ENCODE peak calls at places on chromosome 17, in eight cellular contexts. One of them, this sample, is unnamed.
A peak's percentile ranks its signal among the peaks of the same experiment; 100 is the strongest.

GRCh38 chr17:61794792-61795191 is 68.5 kb downstream of the BRIP1 start:
- DNase-seq in stimulated activated CD4-positive, alpha-beta T cell treated with anti-CD3 and anti-CD28 coated beads, Interleukin-2, amount 100 ng/mL, for 4 hours: no peak
- DNase-seq in AML-193: no peak
- DNase-seq in right lobe of liver: no peak
- DNase-seq in WTC11: no peak
- DNase-seq in stimulated activated naive CD4-positive, alpha-beta T cell: no peak
- DNase-seq in NCI-H1436: no peak
- DNase-seq in activated naive CD8-positive, alpha-beta T cell treated with anti-CD3 and anti-CD28 coated beads for 36 hours: no peak
- DNase-seq in this sample: no peak

GRCh38 chr17:77480509-77481215 is 339.9 kb downstream of the SEC14L1 start:
- DNase-seq in stimulated activated CD4-positive, alpha-beta T cell treated with anti-CD3 and anti-CD28 coated beads, Interleukin-2, amount 100 ng/mL, for 4 hours: no peak
- DNase-seq in AML-193: no peak
- DNase-seq in right lobe of liver: no peak
- DNase-seq in WTC11: no peak
- DNase-seq in stimulated activated naive CD4-positive, alpha-beta T cell: no peak
- DNase-seq in NCI-H1436: no peak
- DNase-seq in activated naive CD8-positive, alpha-beta T cell treated with anti-CD3 and anti-CD28 coated beads for 36 hours: no peak
- DNase-seq in this sample: no peak

GRCh38 chr17:76544123-76544915 is 4.5 kb downstream of the PRCD start:
- DNase-seq in stimulated activated CD4-positive, alpha-beta T cell treated with anti-CD3 and anti-CD28 coated beads, Interleukin-2, amount 100 ng/mL, for 4 hours: no peak
- DNase-seq in AML-193: no peak
- DNase-seq in right lobe of liver: no peak
- DNase-seq in WTC11: no peak
- DNase-seq in stimulated activated naive CD4-positive, alpha-beta T cell: no peak
- DNase-seq in NCI-H1436: no peak
- DNase-seq in activated naive CD8-positive, alpha-beta T cell treated with anti-CD3 and anti-CD28 coated beads for 36 hours: no peak
- DNase-seq in this sample: peak; percentile 80

GRCh38 chr17:40547079-40547784 is 18.0 kb downstream of the CCR7 start:
- DNase-seq in stimulated activated CD4-positive, alpha-beta T cell treated with anti-CD3 and anti-CD28 coated beads, Interleukin-2, amount 100 ng/mL, for 4 hours: peak; percentile 37
- DNase-seq in AML-193: no peak
- DNase-seq in right lobe of liver: peak; percentile 55
- DNase-seq in WTC11: peak; percentile 7
- DNase-seq in stimulated activated naive CD4-positive, alpha-beta T cell: peak; percentile 48
- DNase-seq in NCI-H1436: peak; percentile 98
- DNase-seq in activated naive CD8-positive, alpha-beta T cell treated with anti-CD3 and anti-CD28 coated beads for 36 hours: peak; percentile 74
- DNase-seq in this sample: no peak

GRCh38 chr17:15943971-15944719 is 785 bp upstream of the ADORA2B start:
- DNase-seq in stimulated activated CD4-positive, alpha-beta T cell treated with anti-CD3 and anti-CD28 coated beads, Interleukin-2, amount 100 ng/mL, for 4 hours: no peak
- DNase-seq in AML-193: no peak
- DNase-seq in right lobe of liver: no peak
- DNase-seq in WTC11: no peak
- DNase-seq in stimulated activated naive CD4-positive, alpha-beta T cell: no peak
- DNase-seq in NCI-H1436: no peak
- DNase-seq in activated naive CD8-positive, alpha-beta T cell treated with anti-CD3 and anti-CD28 coated beads for 36 hours: no peak
- DNase-seq in this sample: no peak

GRCh38 chr17:2094891-2095535 is 40.1 kb downstream of the HIC1 start:
- DNase-seq in stimulated activated CD4-positive, alpha-beta T cell treated with anti-CD3 and anti-CD28 coated beads, Interleukin-2, amount 100 ng/mL, for 4 hours: no peak
- DNase-seq in AML-193: no peak
- DNase-seq in right lobe of liver: peak; percentile 90
- DNase-seq in WTC11: peak; percentile 35
- DNase-seq in stimulated activated naive CD4-positive, alpha-beta T cell: no peak
- DNase-seq in NCI-H1436: no peak
- DNase-seq in activated naive CD8-positive, alpha-beta T cell treated with anti-CD3 and anti-CD28 coated beads for 36 hours: no peak
- DNase-seq in this sample: peak; percentile 87

GRCh38 chr17:61394630-61395408 is 4.8 kb upstream of the TBX2 start:
- DNase-seq in stimulated activated CD4-positive, alpha-beta T cell treated with anti-CD3 and anti-CD28 coated beads, Interleukin-2, amount 100 ng/mL, for 4 hours: no peak
- DNase-seq in AML-193: no peak
- DNase-seq in right lobe of liver: no peak
- DNase-seq in WTC11: no peak
- DNase-seq in stimulated activated naive CD4-positive, alpha-beta T cell: no peak
- DNase-seq in NCI-H1436: no peak
- DNase-seq in activated naive CD8-positive, alpha-beta T cell treated with anti-CD3 and anti-CD28 coated beads for 36 hours: no peak
- DNase-seq in this sample: no peak

GRCh38 chr17:66567234-66568170 is 265.1 kb downstream of the PRKCA start:
- DNase-seq in stimulated activated CD4-positive, alpha-beta T cell treated with anti-CD3 and anti-CD28 coated beads, Interleukin-2, amount 100 ng/mL, for 4 hours: peak; percentile 74
- DNase-seq in AML-193: peak; percentile 77
- DNase-seq in right lobe of liver: peak; percentile 79
- DNase-seq in WTC11: peak; percentile 89
- DNase-seq in stimulated activated naive CD4-positive, alpha-beta T cell: peak; percentile 53
- DNase-seq in NCI-H1436: peak; percentile 67
- DNase-seq in activated naive CD8-positive, alpha-beta T cell treated with anti-CD3 and anti-CD28 coated beads for 36 hours: peak; percentile 64
- DNase-seq in this sample: peak; percentile 49

GRCh38 chr17:35540589-35541404 is 3.3 kb upstream of the SLFN12L start:
- DNase-seq in stimulated activated CD4-positive, alpha-beta T cell treated with anti-CD3 and anti-CD28 coated beads, Interleukin-2, amount 100 ng/mL, for 4 hours: no peak
- DNase-seq in AML-193: peak; percentile 88
- DNase-seq in right lobe of liver: peak; percentile 65
- DNase-seq in WTC11: no peak
- DNase-seq in stimulated activated naive CD4-positive, alpha-beta T cell: peak; percentile 6
- DNase-seq in NCI-H1436: no peak
- DNase-seq in activated naive CD8-positive, alpha-beta T cell treated with anti-CD3 and anti-CD28 coated beads for 36 hours: peak; percentile 36
- DNase-seq in this sample: no peak

GRCh38 chr17:35889818-35890773 is 9.9 kb upstream of the CCL5 start:
- DNase-seq in stimulated activated CD4-positive, alpha-beta T cell treated with anti-CD3 and anti-CD28 coated beads, Interleukin-2, amount 100 ng/mL, for 4 hours: no peak
- DNase-seq in AML-193: no peak
- DNase-seq in right lobe of liver: no peak
- DNase-seq in WTC11: no peak
- DNase-seq in stimulated activated naive CD4-positive, alpha-beta T cell: no peak
- DNase-seq in NCI-H1436: no peak
- DNase-seq in activated naive CD8-positive, alpha-beta T cell treated with anti-CD3 and anti-CD28 coated beads for 36 hours: no peak
- DNase-seq in this sample: peak; percentile 8

GRCh38 chr17:33438136-33438535 is 145.0 kb upstream of the ASIC2 start:
- DNase-seq in stimulated activated CD4-positive, alpha-beta T cell treated with anti-CD3 and anti-CD28 coated beads, Interleukin-2, amount 100 ng/mL, for 4 hours: no peak
- DNase-seq in AML-193: no peak
- DNase-seq in right lobe of liver: no peak
- DNase-seq in WTC11: no peak
- DNase-seq in stimulated activated naive CD4-positive, alpha-beta T cell: no peak
- DNase-seq in NCI-H1436: no peak
- DNase-seq in activated naive CD8-positive, alpha-beta T cell treated with anti-CD3 and anti-CD28 coated beads for 36 hours: no peak
- DNase-seq in this sample: no peak

GRCh38 chr17:7260151-7260550 is 2.1 kb downstream of the CLDN7 start:
- DNase-seq in stimulated activated CD4-positive, alpha-beta T cell treated with anti-CD3 and anti-CD28 coated beads, Interleukin-2, amount 100 ng/mL, for 4 hours: no peak
- DNase-seq in AML-193: no peak
- DNase-seq in right lobe of liver: no peak
- DNase-seq in WTC11: no peak
- DNase-seq in stimulated activated naive CD4-positive, alpha-beta T cell: no peak
- DNase-seq in NCI-H1436: no peak
- DNase-seq in activated naive CD8-positive, alpha-beta T cell treated with anti-CD3 and anti-CD28 coated beads for 36 hours: no peak
- DNase-seq in this sample: no peak

GRCh38 chr17:17882182-17882581 is 45.4 kb upstream of the SREBF1 start:
- DNase-seq in stimulated activated CD4-positive, alpha-beta T cell treated with anti-CD3 and anti-CD28 coated beads, Interleukin-2, amount 100 ng/mL, for 4 hours: no peak
- DNase-seq in AML-193: no peak
- DNase-seq in right lobe of liver: no peak
- DNase-seq in WTC11: no peak
- DNase-seq in stimulated activated naive CD4-positive, alpha-beta T cell: no peak
- DNase-seq in NCI-H1436: no peak
- DNase-seq in activated naive CD8-positive, alpha-beta T cell treated with anti-CD3 and anti-CD28 coated beads for 36 hours: no peak
- DNase-seq in this sample: no peak

GRCh38 chr17:65750678-65751077 is 189.2 kb upstream of the AXIN2 start:
- DNase-seq in stimulated activated CD4-positive, alpha-beta T cell treated with anti-CD3 and anti-CD28 coated beads, Interleukin-2, amount 100 ng/mL, for 4 hours: peak; percentile 40
- DNase-seq in AML-193: peak; percentile 13
- DNase-seq in right lobe of liver: peak; percentile 87
- DNase-seq in WTC11: no peak
- DNase-seq in stimulated activated naive CD4-positive, alpha-beta T cell: peak; percentile 17
- DNase-seq in NCI-H1436: no peak
- DNase-seq in activated naive CD8-positive, alpha-beta T cell treated with anti-CD3 and anti-CD28 coated beads for 36 hours: peak; percentile 41
- DNase-seq in this sample: peak; percentile 65

GRCh38 chr17:45672301-45672700 is 111.8 kb upstream of the CRHR1 start:
- DNase-seq in stimulated activated CD4-positive, alpha-beta T cell treated with anti-CD3 and anti-CD28 coated beads, Interleukin-2, amount 100 ng/mL, for 4 hours: no peak
- DNase-seq in AML-193: no peak
- DNase-seq in right lobe of liver: no peak
- DNase-seq in WTC11: peak; percentile 19
- DNase-seq in stimulated activated naive CD4-positive, alpha-beta T cell: no peak
- DNase-seq in NCI-H1436: peak; percentile 95
- DNase-seq in activated naive CD8-positive, alpha-beta T cell treated with anti-CD3 and anti-CD28 coated beads for 36 hours: no peak
- DNase-seq in this sample: no peak

GRCh38 chr17:56171186-56171959 is 18.1 kb downstream of the ANKFN1 start:
- DNase-seq in stimulated activated CD4-positive, alpha-beta T cell treated with anti-CD3 and anti-CD28 coated beads, Interleukin-2, amount 100 ng/mL, for 4 hours: no peak
- DNase-seq in AML-193: no peak
- DNase-seq in right lobe of liver: no peak
- DNase-seq in WTC11: no peak
- DNase-seq in stimulated activated naive CD4-positive, alpha-beta T cell: no peak
- DNase-seq in NCI-H1436: no peak
- DNase-seq in activated naive CD8-positive, alpha-beta T cell treated with anti-CD3 and anti-CD28 coated beads for 36 hours: no peak
- DNase-seq in this sample: no peak

GRCh38 chr17:16537130-16537458 is 31.9 kb downstream of the ZNF287 start:
- DNase-seq in stimulated activated CD4-positive, alpha-beta T cell treated with anti-CD3 and anti-CD28 coated beads, Interleukin-2, amount 100 ng/mL, for 4 hours: no peak
- DNase-seq in AML-193: no peak
- DNase-seq in right lobe of liver: no peak
- DNase-seq in WTC11: no peak
- DNase-seq in stimulated activated naive CD4-positive, alpha-beta T cell: no peak
- DNase-seq in NCI-H1436: no peak
- DNase-seq in activated naive CD8-positive, alpha-beta T cell treated with anti-CD3 and anti-CD28 coated beads for 36 hours: no peak
- DNase-seq in this sample: no peak

GRCh38 chr17:39014795-39015545 is 47.8 kb upstream of the FBXO47 start:
- DNase-seq in stimulated activated CD4-positive, alpha-beta T cell treated with anti-CD3 and anti-CD28 coated beads, Interleukin-2, amount 100 ng/mL, for 4 hours: no peak
- DNase-seq in AML-193: peak; percentile 84
- DNase-seq in right lobe of liver: no peak
- DNase-seq in WTC11: no peak
- DNase-seq in stimulated activated naive CD4-positive, alpha-beta T cell: no peak
- DNase-seq in NCI-H1436: no peak
- DNase-seq in activated naive CD8-positive, alpha-beta T cell treated with anti-CD3 and anti-CD28 coated beads for 36 hours: no peak
- DNase-seq in this sample: no peak

GRCh38 chr17:17684901-17685774 is 3.9 kb downstream of the RAI1 start:
- DNase-seq in stimulated activated CD4-positive, alpha-beta T cell treated with anti-CD3 and anti-CD28 coated beads, Interleukin-2, amount 100 ng/mL, for 4 hours: no peak
- DNase-seq in AML-193: no peak
- DNase-seq in right lobe of liver: no peak
- DNase-seq in WTC11: no peak
- DNase-seq in stimulated activated naive CD4-positive, alpha-beta T cell: no peak
- DNase-seq in NCI-H1436: no peak
- DNase-seq in activated naive CD8-positive, alpha-beta T cell treated with anti-CD3 and anti-CD28 coated beads for 36 hours: no peak
- DNase-seq in this sample: peak; percentile 47

GRCh38 chr17:16652847-16653366 is 743 bp downstream of the ZNF624 start:
- DNase-seq in stimulated activated CD4-positive, alpha-beta T cell treated with anti-CD3 and anti-CD28 coated beads, Interleukin-2, amount 100 ng/mL, for 4 hours: no peak
- DNase-seq in AML-193: no peak
- DNase-seq in right lobe of liver: no peak
- DNase-seq in WTC11: no peak
- DNase-seq in stimulated activated naive CD4-positive, alpha-beta T cell: peak; percentile 13
- DNase-seq in NCI-H1436: no peak
- DNase-seq in activated naive CD8-positive, alpha-beta T cell treated with anti-CD3 and anti-CD28 coated beads for 36 hours: no peak
- DNase-seq in this sample: peak; percentile 52

GRCh38 chr17:35731932-35732805 is 730 bp downstream of the RASL10B start:
- DNase-seq in stimulated activated CD4-positive, alpha-beta T cell treated with anti-CD3 and anti-CD28 coated beads, Interleukin-2, amount 100 ng/mL, for 4 hours: no peak
- DNase-seq in AML-193: no peak
- DNase-seq in right lobe of liver: no peak
- DNase-seq in WTC11: no peak
- DNase-seq in stimulated activated naive CD4-positive, alpha-beta T cell: no peak
- DNase-seq in NCI-H1436: no peak
- DNase-seq in activated naive CD8-positive, alpha-beta T cell treated with anti-CD3 and anti-CD28 coated beads for 36 hours: no peak
- DNase-seq in this sample: no peak

GRCh38 chr17:828761-829160 is 46.6 kb downstream of the MRM3 start:
- DNase-seq in stimulated activated CD4-positive, alpha-beta T cell treated with anti-CD3 and anti-CD28 coated beads, Interleukin-2, amount 100 ng/mL, for 4 hours: no peak
- DNase-seq in AML-193: no peak
- DNase-seq in right lobe of liver: no peak
- DNase-seq in WTC11: no peak
- DNase-seq in stimulated activated naive CD4-positive, alpha-beta T cell: no peak
- DNase-seq in NCI-H1436: no peak
- DNase-seq in activated naive CD8-positive, alpha-beta T cell treated with anti-CD3 and anti-CD28 coated beads for 36 hours: no peak
- DNase-seq in this sample: no peak

GRCh38 chr17:59620518-59621259 is 994 bp downstream of the CLTC start:
- DNase-seq in stimulated activated CD4-positive, alpha-beta T cell treated with anti-CD3 and anti-CD28 coated beads, Interleukin-2, amount 100 ng/mL, for 4 hours: peak; percentile 45
- DNase-seq in AML-193: peak; percentile 42
- DNase-seq in right lobe of liver: peak; percentile 63
- DNase-seq in WTC11: peak; percentile 18
- DNase-seq in stimulated activated naive CD4-positive, alpha-beta T cell: peak; percentile 24
- DNase-seq in NCI-H1436: peak; percentile 46
- DNase-seq in activated naive CD8-positive, alpha-beta T cell treated with anti-CD3 and anti-CD28 coated beads for 36 hours: peak; percentile 32
- DNase-seq in this sample: peak; percentile 54

GRCh38 chr17:32491371-32492280 is 4.8 kb downstream of the CDK5R1 start:
- DNase-seq in stimulated activated CD4-positive, alpha-beta T cell treated with anti-CD3 and anti-CD28 coated beads, Interleukin-2, amount 100 ng/mL, for 4 hours: no peak
- DNase-seq in AML-193: no peak
- DNase-seq in right lobe of liver: no peak
- DNase-seq in WTC11: no peak
- DNase-seq in stimulated activated naive CD4-positive, alpha-beta T cell: no peak
- DNase-seq in NCI-H1436: no peak
- DNase-seq in activated naive CD8-positive, alpha-beta T cell treated with anti-CD3 and anti-CD28 coated beads for 36 hours: peak; percentile 67
- DNase-seq in this sample: peak; percentile 33

GRCh38 chr17:64028874-64029464 is 8.5 kb upstream of the ICAM2 start:
- DNase-seq in stimulated activated CD4-positive, alpha-beta T cell treated with anti-CD3 and anti-CD28 coated beads, Interleukin-2, amount 100 ng/mL, for 4 hours: peak; percentile 52
- DNase-seq in AML-193: peak; percentile 59
- DNase-seq in right lobe of liver: no peak
- DNase-seq in WTC11: peak; percentile 72
- DNase-seq in stimulated activated naive CD4-positive, alpha-beta T cell: peak; percentile 31
- DNase-seq in NCI-H1436: peak; percentile 61
- DNase-seq in activated naive CD8-positive, alpha-beta T cell treated with anti-CD3 and anti-CD28 coated beads for 36 hours: peak; percentile 63
- DNase-seq in this sample: peak; percentile 74

GRCh38 chr17:58630883-58631522 is 60.8 kb downstream of the TEX14 start:
- DNase-seq in stimulated activated CD4-positive, alpha-beta T cell treated with anti-CD3 and anti-CD28 coated beads, Interleukin-2, amount 100 ng/mL, for 4 hours: no peak
- DNase-seq in AML-193: no peak
- DNase-seq in right lobe of liver: no peak
- DNase-seq in WTC11: peak; percentile 32
- DNase-seq in stimulated activated naive CD4-positive, alpha-beta T cell: no peak
- DNase-seq in NCI-H1436: no peak
- DNase-seq in activated naive CD8-positive, alpha-beta T cell treated with anti-CD3 and anti-CD28 coated beads for 36 hours: peak; percentile 67
- DNase-seq in this sample: no peak

GRCh38 chr17:51741447-51741846 is 417.1 kb downstream of the CA10 start:
- DNase-seq in stimulated activated CD4-positive, alpha-beta T cell treated with anti-CD3 and anti-CD28 coated beads, Interleukin-2, amount 100 ng/mL, for 4 hours: no peak
- DNase-seq in AML-193: no peak
- DNase-seq in right lobe of liver: no peak
- DNase-seq in WTC11: no peak
- DNase-seq in stimulated activated naive CD4-positive, alpha-beta T cell: no peak
- DNase-seq in NCI-H1436: no peak
- DNase-seq in activated naive CD8-positive, alpha-beta T cell treated with anti-CD3 and anti-CD28 coated beads for 36 hours: no peak
- DNase-seq in this sample: no peak

GRCh38 chr17:79830763-79831366 is 8.4 kb downstream of the CBX4 start:
- DNase-seq in stimulated activated CD4-positive, alpha-beta T cell treated with anti-CD3 and anti-CD28 coated beads, Interleukin-2, amount 100 ng/mL, for 4 hours: no peak
- DNase-seq in AML-193: no peak
- DNase-seq in right lobe of liver: no peak
- DNase-seq in WTC11: no peak
- DNase-seq in stimulated activated naive CD4-positive, alpha-beta T cell: no peak
- DNase-seq in NCI-H1436: no peak
- DNase-seq in activated naive CD8-positive, alpha-beta T cell treated with anti-CD3 and anti-CD28 coated beads for 36 hours: no peak
- DNase-seq in this sample: no peak

GRCh38 chr17:42221886-42222745 is 27.8 kb upstream of the GHDC start:
- DNase-seq in stimulated activated CD4-positive, alpha-beta T cell treated with anti-CD3 and anti-CD28 coated beads, Interleukin-2, amount 100 ng/mL, for 4 hours: peak; percentile 46
- DNase-seq in AML-193: peak; percentile 84
- DNase-seq in right lobe of liver: no peak
- DNase-seq in WTC11: peak; percentile 61
- DNase-seq in stimulated activated naive CD4-positive, alpha-beta T cell: peak; percentile 31
- DNase-seq in NCI-H1436: peak; percentile 37
- DNase-seq in activated naive CD8-positive, alpha-beta T cell treated with anti-CD3 and anti-CD28 coated beads for 36 hours: peak; percentile 44
- DNase-seq in this sample: peak; percentile 48

This sample was measured in G401.